ENCODE peak calls at places on chromosome 18, in six cellular contexts. One of them, this sample, is unnamed.
A peak's percentile ranks its signal among the peaks of the same experiment; 100 is the strongest.

GRCh38 chr18:61896767-61897166 is 4.0 kb upstream of the RNF152 start:
- DNase-seq in naive thymus-derived CD4-positive, alpha-beta T cell: no peak
- DNase-seq in NCI-H1436 treated with DMSO at 0.1 percent for 48 hours: no peak
- DNase-seq in neural progenitor cell: peak; percentile 83
- DNase-seq in BJ: no peak
- DNase-seq in kidney tubule cell: peak; percentile 82
- DNase-seq in this sample: peak; percentile 71

GRCh38 chr18:49024408-49024807 is 73.6 kb upstream of the SMAD7 start:
- DNase-seq in neural progenitor cell: no peak
- DNase-seq in kidney tubule cell: no peak
- DNase-seq in NCI-H1436 treated with DMSO at 0.1 percent for 48 hours: no peak
- DNase-seq in BJ: no peak
- DNase-seq in naive thymus-derived CD4-positive, alpha-beta T cell: no peak
- DNase-seq in this sample: no peak

GRCh38 chr18:58394046-58394445 is 234.8 kb downstream of the ALPK2 start:
- DNase-seq in BJ: no peak
- DNase-seq in neural progenitor cell: no peak
- DNase-seq in naive thymus-derived CD4-positive, alpha-beta T cell: no peak
- DNase-seq in kidney tubule cell: peak; percentile 93
- DNase-seq in NCI-H1436 treated with DMSO at 0.1 percent for 48 hours: no peak
- DNase-seq in this sample: no peak

GRCh38 chr18:49757513-49758262 is 55.6 kb downstream of the ACAA2 start:
- DNase-seq in kidney tubule cell: no peak
- DNase-seq in NCI-H1436 treated with DMSO at 0.1 percent for 48 hours: no peak
- DNase-seq in naive thymus-derived CD4-positive, alpha-beta T cell: no peak
- DNase-seq in BJ: no peak
- DNase-seq in neural progenitor cell: peak; percentile 9
- DNase-seq in this sample: peak; percentile 40

GRCh38 chr18:13165636-13166423 is 52.7 kb upstream of the LDLRAD4 start:
- DNase-seq in neural progenitor cell: peak; percentile 7
- DNase-seq in naive thymus-derived CD4-positive, alpha-beta T cell: no peak
- DNase-seq in BJ: no peak
- DNase-seq in NCI-H1436 treated with DMSO at 0.1 percent for 48 hours: no peak
- DNase-seq in kidney tubule cell: no peak
- DNase-seq in this sample: peak; percentile 89

GRCh38 chr18:32438173-32438572 is 32.5 kb downstream of the GAREM1 start:
- DNase-seq in BJ: no peak
- DNase-seq in NCI-H1436 treated with DMSO at 0.1 percent for 48 hours: no peak
- DNase-seq in naive thymus-derived CD4-positive, alpha-beta T cell: no peak
- DNase-seq in kidney tubule cell: no peak
- DNase-seq in neural progenitor cell: no peak
- DNase-seq in this sample: peak; percentile 84

GRCh38 chr18:47321815-47322214 is 70.4 kb upstream of the SKOR2 start:
- DNase-seq in kidney tubule cell: no peak
- DNase-seq in NCI-H1436 treated with DMSO at 0.1 percent for 48 hours: no peak
- DNase-seq in neural progenitor cell: no peak
- DNase-seq in naive thymus-derived CD4-positive, alpha-beta T cell: no peak
- DNase-seq in BJ: no peak
- DNase-seq in this sample: no peak

GRCh38 chr18:75221397-75221796 is 10.8 kb downstream of the TSHZ1 start:
- DNase-seq in NCI-H1436 treated with DMSO at 0.1 percent for 48 hours: no peak
- DNase-seq in neural progenitor cell: no peak
- DNase-seq in BJ: no peak
- DNase-seq in naive thymus-derived CD4-positive, alpha-beta T cell: no peak
- DNase-seq in kidney tubule cell: no peak
- DNase-seq in this sample: no peak

GRCh38 chr18:78914586-78914935 is 65.1 kb upstream of the SALL3 start:
- DNase-seq in BJ: no peak
- DNase-seq in naive thymus-derived CD4-positive, alpha-beta T cell: no peak
- DNase-seq in kidney tubule cell: no peak
- DNase-seq in NCI-H1436 treated with DMSO at 0.1 percent for 48 hours: no peak
- DNase-seq in neural progenitor cell: no peak
- DNase-seq in this sample: no peak

GRCh38 chr18:53603281-53603680 is 621.2 kb downstream of the MBD2 start:
- DNase-seq in NCI-H1436 treated with DMSO at 0.1 percent for 48 hours: no peak
- DNase-seq in naive thymus-derived CD4-positive, alpha-beta T cell: no peak
- DNase-seq in kidney tubule cell: no peak
- DNase-seq in BJ: no peak
- DNase-seq in neural progenitor cell: no peak
- DNase-seq in this sample: no peak

GRCh38 chr18:7174359-7175107 is 56.4 kb upstream of the LRRC30 start:
- DNase-seq in neural progenitor cell: peak; percentile 39
- DNase-seq in NCI-H1436 treated with DMSO at 0.1 percent for 48 hours: no peak
- DNase-seq in kidney tubule cell: peak; percentile 49
- DNase-seq in naive thymus-derived CD4-positive, alpha-beta T cell: no peak
- DNase-seq in BJ: no peak
- DNase-seq in this sample: peak; percentile 77

GRCh38 chr18:78208052-78208451 is 771.6 kb upstream of the SALL3 start:
- DNase-seq in NCI-H1436 treated with DMSO at 0.1 percent for 48 hours: no peak
- DNase-seq in neural progenitor cell: peak; percentile 66
- DNase-seq in BJ: no peak
- DNase-seq in naive thymus-derived CD4-positive, alpha-beta T cell: no peak
- DNase-seq in kidney tubule cell: no peak
- DNase-seq in this sample: no peak